ENCODE peak calls at places on chromosomes 13 and 19, in five cellular contexts. E is ascending aorta, O is T-helper 2 cell, S is HFFc6, A is GM12865. W is an unnamed sample.
A peak's percentile ranks its signal among the peaks of the same experiment; 100 is the strongest.

GRCh38 chr19:3518231-3518630 is 12.1 kb downstream of the FZR1 start:
- DNase-seq in E (no peak), O (no peak), S (no peak), A (no peak), W (no peak)

GRCh38 chr13:44104969-44105368 is 225.3 kb downstream of the LACC1 start:
- DNase-seq in E (no peak), O (no peak), S (no peak), A (no peak), W (no peak)

GRCh38 chr19:11111771-11112144 is 22.5 kb downstream of the LDLR start:
- DNase-seq in E (no peak), O (no peak), S (no peak), A (no peak), W (peak; percentile 3)

GRCh38 chr13:48000559-48001126 is 430 bp downstream of the SUCLA2 start:
- DNase-seq in E (peak; percentile 66), O (no peak), S (no peak), A (no peak), W (peak; percentile 53)

GRCh38 chr19:11480927-11481776 is at the start of gene ELAVL3:
- DNase-seq in E (no peak), O (no peak), S (no peak), A (no peak), W (peak; percentile 94)

GRCh38 chr19:34712606-34713261 is 21.3 kb upstream of the ZNF181 start:
- DNase-seq in E (peak; percentile 67), O (no peak), S (peak; percentile 71), A (peak; percentile 78), W (peak; percentile 68)

GRCh38 chr19:36041831-36042230 is 9.2 kb upstream of the CLIP3 start:
- DNase-seq in E (no peak), O (no peak), S (peak; percentile 55), A (no peak), W (no peak)

GRCh38 chr13:60448907-60449510 is 52.0 kb downstream of the TDRD3 start:
- DNase-seq in E (no peak), O (no peak), S (peak; percentile 53), A (peak; percentile 53), W (no peak)

GRCh38 chr13:20425819-20426219 is 99.8 kb downstream of the CRYL1 start:
- DNase-seq in E (no peak), O (no peak), S (no peak), A (peak; percentile 59), W (peak; percentile 25)

GRCh38 chr13:74047925-74048324 is 86.3 kb downstream of the KLF12 start:
- DNase-seq in E (no peak), O (no peak), S (no peak), A (no peak), W (no peak)

GRCh38 chr19:29815231-29815630 is 3.4 kb downstream of the CCNE1 start:
- DNase-seq in E (no peak), O (no peak), S (no peak), A (peak; percentile 89), W (no peak)

GRCh38 chr19:39506944-39507714 is 7.8 kb upstream of the SELENOV start:
- DNase-seq in E (no peak), O (peak; percentile 49), S (no peak), A (peak; percentile 89), W (peak; percentile 96)

GRCh38 chr13:34156841-34157365 is 339.0 kb downstream of the RFC3 start:
- DNase-seq in E (peak; percentile 92), O (no peak), S (peak; percentile 92), A (peak; percentile 92), W (peak; percentile 45)

GRCh38 chr19:39398297-39398864 is 7.2 kb downstream of the MED29 start:
- DNase-seq in E (peak; percentile 86), O (no peak), S (peak; percentile 83), A (peak; percentile 84), W (peak; percentile 91)

GRCh38 chr19:32750441-32751055 is 31.0 kb downstream of the TDRD12 start:
- DNase-seq in E (no peak), O (no peak), S (no peak), A (no peak), W (no peak)

W was measured in osteoblast.